ENCODE peak calls at places on chromosomes 3 and 15, in five cellular contexts. R is skeletal muscle cell, U is WERI-Rb-1, W is AG04449, Z is T-helper 2 cell. Q is an unnamed sample.

GRCh38 chr3:45760878-45761711 is 35.2 kb downstream of the SLC6A20 start:
- DNase-seq in R (peak; percentile 20), U (peak; percentile 65), W (peak; percentile 3), Z (no peak), Q (peak; percentile 43)

GRCh38 chr3:140246578-140246977 is 311.6 kb downstream of the CLSTN2 start:
- DNase-seq in R (no peak), U (no peak), W (no peak), Z (no peak), Q (no peak)

GRCh38 chr3:127790009-127790533 is 32.2 kb downstream of the MGLL start:
- DNase-seq in R (no peak), U (no peak), W (no peak), Z (no peak), Q (no peak)

GRCh38 chr3:196210673-196211556 is at the start of gene ZDHHC19:
- DNase-seq in R (no peak), U (no peak), W (no peak), Z (no peak), Q (no peak)

GRCh38 chr15:68383161-68384074 is 48.5 kb downstream of the ITGA11 start:
- DNase-seq in R (no peak), U (peak; percentile 30), W (no peak), Z (no peak), Q (no peak)

GRCh38 chr3:14933829-14934425 is 13.5 kb upstream of the NR2C2 start:
- DNase-seq in R (no peak), U (no peak), W (no peak), Z (no peak), Q (no peak)

GRCh38 chr3:53721187-53721946 is 124.9 kb downstream of the CHDH start:
- DNase-seq in R (no peak), U (no peak), W (no peak), Z (no peak), Q (no peak)

GRCh38 chr3:173732237-173732636 is 334.7 kb downstream of the NLGN1 start:
- DNase-seq in R (no peak), U (no peak), W (peak; percentile 37), Z (no peak), Q (no peak)

GRCh38 chr15:70587896-70588567 is 175.3 kb downstream of the UACA start:
- DNase-seq in R (no peak), U (no peak), W (no peak), Z (no peak), Q (no peak)

GRCh38 chr3:112394008-112394616 is 61.2 kb downstream of the CD200 start:
- DNase-seq in R (no peak), U (no peak), W (no peak), Z (no peak), Q (no peak)

GRCh38 chr15:28873006-28873405 is 12.8 kb upstream of the APBA2 start:
- DNase-seq in R (no peak), U (no peak), W (no peak), Z (no peak), Q (no peak)